ENCODE peak calls at places on chromosomes 13 and 19, in six cellular contexts. V is suprapubic skin, F is ovary, I is breast epithelium, O is uterus, A is stomach. Z is an unnamed sample.

GRCh38 chr13:76014618-76015315 is 378.6 kb downstream of the LMO7 start:
- DNase-seq in V (no peak), F (no peak), I (no peak), O (no peak), A (no peak), Z (no peak)

GRCh38 chr19:55099557-55100506 is 17.6 kb downstream of the PPP1R12C start:
- DNase-seq in V (no peak), F (no peak), I (no peak), O (no peak), A (no peak), Z (no peak)

GRCh38 chr13:43379738-43380137 is 356.4 kb downstream of the DNAJC15 start:
- DNase-seq in V (no peak), F (no peak), I (no peak), O (no peak), A (no peak), Z (no peak)

GRCh38 chr19:47704024-47704423 is 9.2 kb upstream of the EHD2 start:
- DNase-seq in V (no peak), F (no peak), I (no peak), O (no peak), A (no peak), Z (no peak)

GRCh38 chr13:42355118-42355840 is 83.3 kb downstream of the AKAP11 start:
- DNase-seq in V (no peak), F (no peak), I (no peak), O (no peak), A (no peak), Z (no peak)

GRCh38 chr13:99087130-99087953 is 109.5 kb upstream of the DOCK9 start:
- DNase-seq in V (peak), F (peak), I (peak), O (peak), A (peak), Z (peak)

GRCh38 chr13:64591981-64592380 is 2638.2 kb downstream of the PCDH9 start:
- DNase-seq in V (no peak), F (no peak), I (no peak), O (no peak), A (no peak), Z (no peak)

GRCh38 chr19:33530261-33530660 is 8.7 kb upstream of the PEPD start:
- DNase-seq in V (no peak), F (no peak), I (no peak), O (no peak), A (no peak), Z (no peak)

GRCh38 chr13:89227356-89227755 is 1556.2 kb downstream of the SLITRK5 start:
- DNase-seq in V (no peak), F (no peak), I (no peak), O (no peak), A (no peak), Z (no peak)

GRCh38 chr13:95627590-95627989 is 16.9 kb downstream of the DZIP1 start:
- DNase-seq in V (no peak), F (no peak), I (no peak), O (no peak), A (no peak), Z (no peak)

GRCh38 chr13:113654175-113654560 is 3.8 kb downstream of the ATP4B start:
- DNase-seq in V (peak), F (no peak), I (no peak), O (peak), A (no peak), Z (no peak)

GRCh38 chr13:95221991-95222732 is 79.1 kb downstream of the ABCC4 start:
- DNase-seq in V (no peak), F (no peak), I (no peak), O (no peak), A (no peak), Z (peak)

GRCh38 chr19:19113040-19113541 is 25.2 kb downstream of the TMEM161A start:
- DNase-seq in V (no peak), F (no peak), I (no peak), O (no peak), A (no peak), Z (no peak)

GRCh38 chr13:94120878-94121277 is 358.6 kb downstream of the DCT start:
- DNase-seq in V (no peak), F (no peak), I (no peak), O (no peak), A (no peak), Z (no peak)

DNA sequence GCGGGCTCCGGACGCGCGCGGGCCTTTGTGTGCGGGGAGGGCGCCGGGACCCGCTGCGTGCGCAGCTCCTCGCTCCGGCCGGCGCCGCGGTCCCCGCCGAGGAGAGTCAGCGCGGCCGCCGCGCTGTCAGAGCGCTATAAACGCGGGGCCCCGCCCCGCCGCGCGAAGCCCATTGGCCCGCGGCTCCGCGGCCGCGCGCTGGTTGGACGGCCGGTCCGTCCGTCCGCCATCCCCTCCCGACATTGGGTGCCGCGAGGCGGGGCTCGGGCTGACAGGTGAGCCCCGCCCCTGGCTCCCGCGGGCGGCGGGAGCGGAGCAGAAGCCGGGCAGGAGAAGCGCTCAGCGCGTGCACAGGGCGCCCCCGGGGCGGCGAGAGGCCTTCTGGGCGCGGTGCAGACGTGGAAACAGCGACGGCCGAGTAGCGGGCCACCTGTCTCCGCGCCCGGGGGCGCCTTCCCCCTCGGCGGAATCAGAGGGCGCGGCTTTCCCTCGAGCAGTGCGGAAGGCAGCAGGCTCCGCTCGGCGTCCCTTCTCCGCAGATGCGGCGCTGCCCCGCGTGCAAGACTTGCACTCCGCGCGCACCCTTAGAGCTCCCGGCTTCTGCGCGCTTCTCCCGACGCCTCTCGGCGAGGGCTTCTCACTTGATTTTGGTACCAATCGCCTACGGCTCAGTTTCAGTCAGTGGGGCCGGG is at the start of gene EFNB2:
- DNase-seq in V (peak), F (peak), I (peak), O (peak), A (peak), Z (peak)
- TF ChIP-seq POLR2A in V (no peak), F (peak), I (no peak), O (peak), A (no peak), Z (no peak)

DNA sequence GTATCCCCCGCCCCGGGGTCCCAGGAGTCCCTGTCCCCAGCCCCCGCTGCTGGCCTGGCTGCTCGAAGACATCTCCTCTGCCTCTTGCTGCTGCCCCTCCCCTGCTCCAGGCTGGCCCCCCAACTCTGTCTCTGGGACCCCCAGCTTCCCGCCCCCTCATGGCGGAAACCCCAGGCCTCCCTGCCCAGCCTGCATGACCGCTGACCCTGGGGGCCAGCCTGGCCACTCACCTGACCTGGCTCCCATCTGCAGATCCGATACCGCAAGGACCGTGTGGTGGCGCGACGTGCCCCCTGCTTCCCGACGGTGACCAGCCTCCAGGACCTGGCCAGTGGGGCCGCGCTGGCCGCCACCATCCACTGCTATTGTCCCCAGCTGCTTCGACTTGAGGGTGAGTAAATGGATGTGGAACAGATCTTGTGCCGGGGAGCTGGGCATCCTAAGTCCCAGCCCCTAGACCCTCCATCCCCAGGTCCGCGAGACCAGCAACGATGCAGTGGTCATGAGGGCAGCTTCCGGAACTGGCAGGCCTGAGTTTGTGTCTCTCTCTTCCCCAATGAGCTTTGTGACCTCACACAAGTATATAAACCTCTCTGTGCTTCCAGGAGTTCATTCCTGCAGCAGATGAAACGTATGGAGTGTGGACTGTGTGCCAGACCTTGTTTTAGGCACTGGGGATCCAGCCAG is 12.4 kb downstream of the CAMSAP3 start:
- DNase-seq in V (no peak), F (no peak), I (no peak), O (no peak), A (no peak), Z (no peak)
- TF ChIP-seq CTCF in V (no peak), F (no peak), I (no peak), O (no peak), A (no peak), Z (no peak)

GRCh38 chr19:34963531-34964406 is at the start of gene ZNF792:
- DNase-seq in V (no peak), F (peak), I (peak), O (peak), A (peak), Z (peak)
- TF ChIP-seq POLR2A in V (no peak), F (no peak), I (no peak), O (no peak), A (no peak), Z (no peak)

DNA sequence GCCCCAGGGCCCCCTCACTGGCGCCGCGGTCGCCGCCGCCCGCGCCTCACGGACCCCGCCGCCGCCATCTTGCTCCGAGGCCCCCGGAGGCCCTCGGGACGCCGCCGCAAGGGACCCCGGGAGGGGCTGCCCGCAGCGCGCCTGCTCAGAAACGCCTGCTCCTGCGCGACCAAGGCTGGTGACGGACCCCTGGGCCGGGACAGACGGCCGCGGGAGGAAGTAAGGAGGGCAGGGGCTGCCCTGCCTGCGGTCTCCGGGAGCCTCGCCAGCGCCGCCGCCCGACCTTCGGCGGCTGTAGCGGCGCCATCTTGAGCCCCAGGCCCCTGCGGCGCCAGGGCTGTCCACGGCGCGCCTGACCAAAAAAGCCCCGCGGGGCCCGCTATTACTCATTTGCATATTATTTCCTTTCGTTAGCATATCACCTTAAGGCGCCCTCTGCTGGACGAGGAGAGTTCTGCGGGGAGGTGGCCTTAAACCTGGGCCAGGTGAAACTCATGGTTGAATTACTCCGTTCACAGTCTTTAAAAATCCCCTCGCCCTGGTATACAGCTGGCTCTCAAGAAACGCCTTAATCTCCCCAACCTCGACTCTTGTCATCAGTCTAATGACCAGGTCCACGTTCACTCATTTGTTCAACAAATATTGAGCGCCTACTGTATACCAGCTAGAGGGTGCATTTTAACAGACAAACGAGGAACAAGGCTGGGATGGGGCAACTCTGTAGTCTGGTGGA is at the start of gene REXO1:
- DNase-seq in V (peak), F (peak), I (peak), O (peak), A (peak), Z (peak)
- TF ChIP-seq CTCF in V (peak), F (peak), I (peak), O (peak), A (peak), Z (peak)

DNA sequence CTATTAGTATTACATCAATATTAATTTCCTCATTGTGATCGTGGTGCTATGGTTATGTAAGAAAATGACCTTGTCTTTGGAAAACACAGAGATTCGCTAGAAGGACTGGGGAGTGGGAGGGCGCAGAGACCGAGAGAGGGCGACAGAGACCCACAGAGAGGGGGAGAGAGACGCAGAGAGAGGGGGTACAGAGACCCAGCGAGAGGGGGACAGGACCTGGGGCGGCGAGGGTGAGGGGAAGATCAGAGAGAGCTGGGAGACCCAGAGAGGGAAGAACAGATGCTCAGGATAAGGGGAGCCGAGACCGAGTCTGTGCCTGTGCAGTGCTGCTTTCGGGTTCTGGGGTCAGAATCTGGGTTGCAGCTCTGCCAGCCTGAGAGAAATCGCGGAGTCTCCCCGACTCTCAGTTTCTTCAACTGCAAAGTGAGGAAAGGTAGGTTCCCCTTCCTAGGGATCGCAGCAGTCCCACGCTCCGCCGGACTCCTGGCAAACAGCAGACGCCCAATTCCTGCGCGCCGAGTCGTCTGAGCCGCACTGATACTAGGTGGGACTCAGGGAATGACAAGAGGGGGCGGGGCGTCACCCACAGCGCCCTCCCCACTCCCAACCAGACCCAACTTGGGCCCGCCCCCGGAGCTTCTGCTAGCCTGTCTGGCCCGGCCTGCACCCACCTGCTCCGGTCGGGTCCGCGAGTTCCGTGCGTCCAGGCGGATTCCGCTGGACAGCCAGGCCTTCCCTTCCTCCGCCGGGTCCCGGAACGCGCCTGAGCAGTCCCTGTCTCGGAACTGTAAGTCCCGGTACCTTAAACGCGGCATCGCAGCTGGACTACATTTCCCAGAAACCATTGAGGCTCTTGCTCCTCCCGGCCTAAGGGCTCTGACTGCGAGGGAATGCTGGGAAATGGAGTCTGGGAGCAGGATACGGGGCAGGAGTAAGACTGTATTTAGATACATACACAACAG is 15.3 kb downstream of the IZUMO2 start:
- DNase-seq in V (peak), F (peak), I (peak), O (peak), A (peak), Z (peak)
- TF ChIP-seq POLR2A in V (no peak), F (peak), I (no peak), O (peak), A (no peak), Z (no peak)

DNA sequence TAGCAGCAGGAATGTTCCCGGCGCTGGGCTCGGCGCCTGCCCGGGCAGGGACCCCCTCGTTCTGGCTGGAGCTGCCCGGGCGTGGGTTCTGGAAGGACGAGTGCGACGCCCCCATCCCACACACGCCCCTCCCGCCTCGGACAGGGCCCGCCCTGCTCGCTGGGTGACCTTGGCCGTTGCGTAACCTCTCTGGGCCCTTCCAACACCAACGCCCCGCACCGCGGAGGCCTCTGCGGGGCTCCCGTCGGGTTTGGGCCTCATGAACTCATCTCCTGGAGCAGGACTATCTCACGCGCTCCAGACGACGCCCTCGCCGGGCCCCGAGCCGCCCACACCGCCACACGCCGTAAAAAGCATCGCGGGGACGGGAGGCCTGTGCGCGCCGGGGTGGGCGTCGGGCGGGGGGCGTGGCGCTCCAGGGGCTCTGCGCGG is 10.4 kb downstream of the PALM start:
- DNase-seq in V (peak), F (peak), I (no peak), O (peak), A (no peak), Z (peak)
- TF ChIP-seq CTCF in V (no peak), F (no peak), I (no peak), O (no peak), A (no peak), Z (no peak)

DNA sequence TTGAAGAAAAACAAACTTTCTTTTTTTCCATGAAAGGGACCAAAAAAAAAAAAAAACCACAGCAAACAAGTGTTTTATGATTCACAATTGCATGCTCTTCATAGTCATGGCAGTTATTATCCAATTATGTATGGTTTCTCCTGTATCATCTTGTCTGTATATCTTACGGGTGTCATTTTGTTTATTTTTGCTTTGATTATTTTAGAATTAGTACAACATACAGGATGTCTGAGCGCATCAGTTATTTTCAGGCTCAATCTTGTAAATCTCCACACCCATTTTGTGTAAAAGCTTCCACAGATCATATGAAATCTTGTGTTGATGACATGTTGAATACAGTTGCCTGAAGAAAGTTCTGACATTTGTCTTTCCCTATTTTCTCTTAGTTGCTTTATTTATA is 280.3 kb downstream of the KLF5 start:
- DNase-seq in V (no peak), F (no peak), I (no peak), O (no peak), A (no peak), Z (no peak)
- TF ChIP-seq POLR2A in V (no peak), F (no peak), I (no peak), O (no peak), A (no peak), Z (no peak)

GRCh38 chr13:39013462-39013861 is 22.8 kb upstream of the STOML3 start:
- DNase-seq in V (no peak), F (no peak), I (no peak), O (no peak), A (no peak), Z (no peak)

GRCh38 chr13:39016789-39017188 is 21.1 kb downstream of the PROSER1 start:
- DNase-seq in V (no peak), F (no peak), I (no peak), O (no peak), A (no peak), Z (no peak)

GRCh38 chr13:39016087-39016486 is 21.8 kb downstream of the PROSER1 start:
- DNase-seq in V (no peak), F (no peak), I (no peak), O (no peak), A (no peak), Z (no peak)

DNA sequence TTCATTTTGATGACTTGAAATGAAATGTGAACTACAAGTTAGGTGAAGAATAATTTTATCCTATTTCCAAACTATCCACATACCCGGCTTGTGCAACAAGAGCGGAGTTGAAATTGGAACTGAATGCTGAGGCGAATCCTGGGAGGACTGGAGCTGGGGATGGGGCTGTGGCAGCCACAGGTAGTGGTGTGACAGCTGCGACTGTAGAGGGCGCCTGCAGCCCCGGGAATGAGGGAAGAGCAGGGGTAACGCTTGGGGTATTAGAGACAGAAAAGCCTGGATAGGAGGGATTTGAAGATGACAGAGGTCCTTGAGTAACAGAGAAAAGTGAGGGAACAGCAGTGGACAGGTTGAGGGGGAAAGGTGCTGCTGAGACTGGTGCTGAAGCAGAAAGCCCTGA is 22.0 kb upstream of the STOML3 start:
- DNase-seq in V (no peak), F (no peak), I (no peak), O (no peak), A (no peak), Z (no peak)
- TF ChIP-seq CTCF in V (no peak), F (no peak), I (no peak), O (no peak), A (no peak), Z (no peak)

Z was measured in lower leg skin.